ENCODE peak calls at places on chromosome 11, in nine cellular contexts. K is activated naive CD4-positive, alpha-beta T cell treated with Interleukin-2 at 50 U/mL for 16 hours; M is IMR-90; W is HAP-1; B is psoas muscle; H is heart right ventricle; G is B cell; A is sigmoid colon; T is GM23338. L is an unnamed sample.

GRCh38 chr11:113722221-113722620 is 16.1 kb upstream of the TMPRSS5 start:
- DNase-seq in K (no peak), M (no peak), W (no peak), B (no peak), H (no peak), G (no peak), A (no peak), T (no peak), L (peak)

GRCh38 chr11:100930185-100930778 is 199.3 kb downstream of the PGR start:
- DNase-seq in K (no peak), M (peak), W (no peak), B (no peak), H (peak), G (peak), A (no peak), T (peak), L (peak)

GRCh38 chr11:76781046-76781801 is 1.9 kb upstream of the TSKU start:
- DNase-seq in K (no peak), M (no peak), W (no peak), B (no peak), H (no peak), G (no peak), A (no peak), T (no peak), L (no peak)

GRCh38 chr11:131609921-131610320 is 239.5 kb downstream of the NTM start:
- DNase-seq in K (no peak), M (no peak), W (no peak), B (no peak), H (no peak), G (no peak), A (no peak), T (no peak), L (no peak)

GRCh38 chr11:118170231-118170630 is 6.2 kb downstream of the SCN2B start:
- DNase-seq in K (no peak), M (no peak), W (no peak), B (no peak), H (no peak), G (no peak), A (no peak), T (no peak), L (no peak)

GRCh38 chr11:19597194-19597593 is 115.4 kb upstream of the NAV2 start:
- DNase-seq in K (no peak), M (peak), W (no peak), B (no peak), H (no peak), G (no peak), A (no peak), T (no peak), L (peak)

GRCh38 chr11:19953909-19954308 is 206.4 kb downstream of the DBX1 start:
- DNase-seq in K (no peak), M (peak), W (no peak), B (no peak), H (peak), G (no peak), A (no peak), T (peak), L (peak)

GRCh38 chr11:19777032-19777341 is 64.3 kb downstream of the NAV2 start:
- DNase-seq in K (no peak), M (no peak), W (peak), B (no peak), H (no peak), G (peak), A (no peak), T (no peak), L (no peak)

GRCh38 chr11:77322926-77323590 is 21.6 kb upstream of the GDPD4 start:
- DNase-seq in K (no peak), M (peak), W (no peak), B (no peak), H (no peak), G (no peak), A (no peak), T (no peak), L (peak)

GRCh38 chr11:31809857-31810778 is 1.0 kb downstream of the PAX6 start:
- DNase-seq in K (no peak), M (peak), W (peak), B (peak), H (no peak), G (peak), A (peak), T (peak), L (peak)

GRCh38 chr11:14015711-14016110 is 53.2 kb downstream of the SPON1 start:
- DNase-seq in K (no peak), M (peak), W (no peak), B (no peak), H (no peak), G (no peak), A (no peak), T (peak), L (no peak)

GRCh38 chr11:61549662-61550568 is 31.0 kb downstream of the SYT7 start:
- DNase-seq in K (no peak), M (no peak), W (no peak), B (no peak), H (peak), G (no peak), A (no peak), T (no peak), L (no peak)

GRCh38 chr11:61787928-61788491 is 4.4 kb downstream of the TMEM258 start:
- DNase-seq in K (no peak), M (peak), W (peak), B (peak), H (no peak), G (no peak), A (no peak), T (peak), L (peak)

GRCh38 chr11:13337986-13338436 is 60.4 kb downstream of the BMAL1 start:
- DNase-seq in K (no peak), M (peak), W (no peak), B (no peak), H (no peak), G (no peak), A (no peak), T (no peak), L (peak)

GRCh38 chr11:44695169-44695833 is 31.5 kb upstream of the TSPAN18 start:
- DNase-seq in K (no peak), M (no peak), W (no peak), B (no peak), H (no peak), G (no peak), A (no peak), T (no peak), L (peak)

GRCh38 chr11:20048246-20048645 is 112.0 kb downstream of the DBX1 start:
- DNase-seq in K (no peak), M (peak), W (no peak), B (no peak), H (no peak), G (no peak), A (no peak), T (no peak), L (no peak)